ENCODE peak calls at places on chromosomes 7 and 10, in five cellular contexts. One of them, this sample, is unnamed.

GRCh38 chr10:73131295-73131694 is 21.0 kb downstream of the NUDT13 start:
- DNase-seq in fibroblast of the aortic adventitia: no peak
- DNase-seq in amniotic stem cell: no peak
- DNase-seq in GM06990: no peak
- DNase-seq in K562: no peak
- DNase-seq in this sample: no peak

GRCh38 chr10:46549171-46550075 is 7.0 kb downstream of the GPRIN2 start:
- DNase-seq in fibroblast of the aortic adventitia: no peak
- DNase-seq in K562: no peak
- DNase-seq in amniotic stem cell: no peak
- DNase-seq in GM06990: no peak
- DNase-seq in this sample: no peak

GRCh38 chr10:45420453-45421192 is 46.6 kb downstream of the ALOX5 start:
- DNase-seq in amniotic stem cell: no peak
- DNase-seq in GM06990: peak; percentile 74
- DNase-seq in K562: peak; percentile 8
- DNase-seq in fibroblast of the aortic adventitia: peak; percentile 61
- DNase-seq in this sample: peak; percentile 15

GRCh38 chr7:39054731-39055130 is 77.0 kb downstream of the POU6F2 start:
- DNase-seq in K562: no peak
- DNase-seq in GM06990: no peak
- DNase-seq in fibroblast of the aortic adventitia: no peak
- DNase-seq in amniotic stem cell: no peak
- DNase-seq in this sample: no peak

GRCh38 chr10:62619409-62619730 is 185.2 kb upstream of the ADO start:
- DNase-seq in fibroblast of the aortic adventitia: peak; percentile 45
- DNase-seq in K562: no peak
- DNase-seq in amniotic stem cell: no peak
- DNase-seq in GM06990: no peak
- DNase-seq in this sample: no peak

GRCh38 chr10:110641256-110641655 is 2.9 kb upstream of the RBM20 start:
- DNase-seq in amniotic stem cell: no peak
- DNase-seq in GM06990: no peak
- DNase-seq in K562: peak; percentile 41
- DNase-seq in fibroblast of the aortic adventitia: no peak
- DNase-seq in this sample: no peak

GRCh38 chr10:107152087-107152486 is 12.4 kb downstream of the SORCS1 start:
- DNase-seq in fibroblast of the aortic adventitia: no peak
- DNase-seq in GM06990: no peak
- DNase-seq in amniotic stem cell: no peak
- DNase-seq in K562: no peak
- DNase-seq in this sample: no peak

GRCh38 chr10:132389631-132390454 is 7.2 kb upstream of the PWWP2B start:
- DNase-seq in K562: no peak
- DNase-seq in fibroblast of the aortic adventitia: peak; percentile 65
- DNase-seq in amniotic stem cell: no peak
- DNase-seq in GM06990: no peak
- DNase-seq in this sample: no peak

GRCh38 chr10:126262186-126262838 is 126.0 kb downstream of the ADAM12 start:
- DNase-seq in K562: no peak
- DNase-seq in GM06990: no peak
- DNase-seq in fibroblast of the aortic adventitia: peak; percentile 33
- DNase-seq in amniotic stem cell: no peak
- DNase-seq in this sample: no peak

GRCh38 chr7:88147949-88148348 is 71.9 kb downstream of the SRI start:
- DNase-seq in GM06990: no peak
- DNase-seq in K562: no peak
- DNase-seq in fibroblast of the aortic adventitia: no peak
- DNase-seq in amniotic stem cell: no peak
- DNase-seq in this sample: no peak

GRCh38 chr7:150368884-150369739 is 490 bp downstream of the REPIN1 start:
- DNase-seq in GM06990: peak; percentile 59
- DNase-seq in fibroblast of the aortic adventitia: peak; percentile 59
- DNase-seq in amniotic stem cell: no peak
- DNase-seq in K562: peak; percentile 46
- DNase-seq in this sample: no peak

GRCh38 chr10:68231916-68232315 is at the start of gene ATOH7:
- DNase-seq in fibroblast of the aortic adventitia: peak; percentile 25
- DNase-seq in GM06990: no peak
- DNase-seq in K562: no peak
- DNase-seq in amniotic stem cell: no peak
- DNase-seq in this sample: no peak

GRCh38 chr10:50990568-50991495 is 83.5 kb upstream of the PRKG1 start:
- DNase-seq in amniotic stem cell: peak; percentile 43
- DNase-seq in GM06990: no peak
- DNase-seq in K562: no peak
- DNase-seq in fibroblast of the aortic adventitia: peak; percentile 93
- DNase-seq in this sample: peak; percentile 52

GRCh38 chr10:27541728-27542285 is 37.7 kb downstream of the RAB18 start:
- DNase-seq in fibroblast of the aortic adventitia: no peak
- DNase-seq in K562: no peak
- DNase-seq in GM06990: no peak
- DNase-seq in amniotic stem cell: no peak
- DNase-seq in this sample: no peak

GRCh38 chr10:89615824-89616223 is 29.2 kb downstream of the PANK1 start:
- DNase-seq in amniotic stem cell: no peak
- DNase-seq in GM06990: no peak
- DNase-seq in fibroblast of the aortic adventitia: peak; percentile 23
- DNase-seq in K562: no peak
- DNase-seq in this sample: no peak

GRCh38 chr10:3510741-3511140 is 274.3 kb downstream of the KLF6 start:
- DNase-seq in GM06990: no peak
- DNase-seq in fibroblast of the aortic adventitia: no peak
- DNase-seq in K562: no peak
- DNase-seq in amniotic stem cell: no peak
- DNase-seq in this sample: no peak

GRCh38 chr7:27606270-27607209 is 56.1 kb downstream of the HIBADH start:
- DNase-seq in fibroblast of the aortic adventitia: peak; percentile 58
- DNase-seq in GM06990: no peak
- DNase-seq in K562: no peak
- DNase-seq in amniotic stem cell: no peak
- DNase-seq in this sample: no peak

GRCh38 chr10:79407811-79408795 is 37.3 kb downstream of the ZCCHC24 start:
- DNase-seq in K562: no peak
- DNase-seq in fibroblast of the aortic adventitia: peak; percentile 94
- DNase-seq in amniotic stem cell: peak; percentile 25
- DNase-seq in GM06990: no peak
- DNase-seq in this sample: no peak

GRCh38 chr10:15370212-15370740 is 813 bp downstream of the FAM171A1 start:
- DNase-seq in fibroblast of the aortic adventitia: peak; percentile 38
- DNase-seq in amniotic stem cell: no peak
- DNase-seq in GM06990: peak; percentile 34
- DNase-seq in K562: peak; percentile 52
- DNase-seq in this sample: no peak

GRCh38 chr7:50140688-50141087 is 47.6 kb upstream of the ZPBP start:
- DNase-seq in amniotic stem cell: no peak
- DNase-seq in K562: no peak
- DNase-seq in GM06990: no peak
- DNase-seq in fibroblast of the aortic adventitia: no peak
- DNase-seq in this sample: no peak

GRCh38 chr7:157522954-157523353 is 186.2 kb downstream of the DNAJB6 start:
- DNase-seq in K562: no peak
- DNase-seq in GM06990: no peak
- DNase-seq in fibroblast of the aortic adventitia: no peak
- DNase-seq in amniotic stem cell: no peak
- DNase-seq in this sample: no peak

This sample was measured in non-pigmented ciliary epithelial cell.